ENCODE peak calls at places on chromosomes 5 and 9, in six cellular contexts. H is Calu3, Q is progenitor cell of endocrine pancreas, L is suprapubic skin, G is tibial artery, D is dorsolateral prefrontal cortex. X is an unnamed sample.

GRCh38 chr5:150137997-150138396 is 17.6 kb downstream of the PDGFRB start:
- DNase-seq in H (no peak), Q (no peak), L (no peak), G (peak; percentile 88), D (no peak), X (no peak)

GRCh38 chr5:100761192-100761591 is 141.9 kb downstream of the ST8SIA4 start:
- DNase-seq in H (no peak), Q (no peak), L (no peak), G (no peak), D (no peak), X (no peak)

GRCh38 chr5:107781451-107781850 is 110.7 kb upstream of the EFNA5 start:
- DNase-seq in H (no peak), Q (no peak), L (no peak), G (no peak), D (no peak), X (no peak)

GRCh38 chr9:31137151-31137849 is 1247.1 kb upstream of the ACO1 start:
- DNase-seq in H (peak; percentile 46), Q (no peak), L (no peak), G (no peak), D (no peak), X (no peak)

GRCh38 chr5:142680605-142681259 is 5.2 kb downstream of the FGF1 start:
- DNase-seq in H (peak; percentile 90), Q (no peak), L (no peak), G (no peak), D (no peak), X (no peak)

GRCh38 chr5:24905123-24905522 is 260.3 kb upstream of the CDH10 start:
- DNase-seq in H (no peak), Q (no peak), L (no peak), G (no peak), D (no peak), X (no peak)

GRCh38 chr9:109314011-109314531 is 6.8 kb downstream of the EPB41L4B start:
- DNase-seq in H (no peak), Q (no peak), L (no peak), G (no peak), D (no peak), X (no peak)

GRCh38 chr9:14296462-14296861 is 17.5 kb downstream of the NFIB start:
- DNase-seq in H (peak; percentile 69), Q (no peak), L (no peak), G (peak; percentile 78), D (no peak), X (no peak)

GRCh38 chr9:125332527-125332926 is 70.9 kb downstream of the GAPVD1 start:
- DNase-seq in H (no peak), Q (no peak), L (no peak), G (no peak), D (no peak), X (peak; percentile 58)

GRCh38 chr9:131358438-131359029 is 35.4 kb upstream of the PRRC2B start:
- DNase-seq in H (no peak), Q (no peak), L (no peak), G (no peak), D (no peak), X (no peak)

GRCh38 chr9:112705773-112706427 is 12.0 kb downstream of the INIP start:
- DNase-seq in H (no peak), Q (no peak), L (no peak), G (no peak), D (no peak), X (no peak)

GRCh38 chr9:95171596-95171995 is 145.9 kb downstream of the FANCC start:
- DNase-seq in H (no peak), Q (no peak), L (no peak), G (no peak), D (no peak), X (no peak)

GRCh38 chr9:95175523-95175922 is 142.0 kb downstream of the FANCC start:
- DNase-seq in H (no peak), Q (no peak), L (no peak), G (no peak), D (no peak), X (no peak)

GRCh38 chr9:95176755-95177319 is 140.7 kb downstream of the FANCC start:
- DNase-seq in H (no peak), Q (no peak), L (no peak), G (no peak), D (no peak), X (no peak)

GRCh38 chr9:95171001-95171400 is 146.5 kb downstream of the FANCC start:
- DNase-seq in H (peak; percentile 8), Q (no peak), L (no peak), G (no peak), D (no peak), X (peak; percentile 47)

GRCh38 chr9:95174038-95174437 is 143.5 kb downstream of the FANCC start:
- DNase-seq in H (no peak), Q (no peak), L (no peak), G (no peak), D (no peak), X (no peak)
- TF ChIP-seq CTCF in H (no peak), Q (no peak), L (no peak), G (no peak), D (no peak), X (no peak)

DNA sequence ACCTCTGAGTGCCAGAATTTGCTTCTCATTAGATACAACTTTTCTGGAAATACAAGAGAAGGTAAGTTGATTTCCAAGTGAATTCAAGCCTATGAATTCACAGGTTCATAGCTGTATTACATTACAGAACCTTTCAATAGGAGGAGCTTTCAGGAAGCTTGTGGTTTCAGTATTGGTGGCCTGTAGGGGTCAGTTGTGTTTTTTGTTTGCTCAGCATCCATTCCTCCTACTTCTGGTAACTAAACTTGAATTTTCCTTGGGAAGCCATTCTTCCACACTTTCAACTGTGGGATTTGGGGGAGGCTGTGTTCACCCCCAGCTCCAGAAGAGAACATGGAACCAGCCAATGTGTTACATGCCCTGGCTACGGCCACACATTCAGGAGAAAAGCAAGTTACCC is 5.6 kb upstream of the CYSTM1 start:
- DNase-seq in H (no peak), Q (no peak), L (no peak), G (no peak), D (no peak), X (no peak)
- TF ChIP-seq CTCF in H (no peak), Q (no peak), L (no peak), G (no peak), D (no peak), X (peak; percentile 18)

GRCh38 chr5:78627175-78627574 is 21.4 kb downstream of the LHFPL2 start:
- DNase-seq in H (no peak), Q (no peak), L (no peak), G (no peak), D (no peak), X (no peak)
- TF ChIP-seq CTCF in H (no peak), Q (peak; percentile 26), L (no peak), G (peak; percentile 33), D (peak; percentile 29), X (no peak)

DNA sequence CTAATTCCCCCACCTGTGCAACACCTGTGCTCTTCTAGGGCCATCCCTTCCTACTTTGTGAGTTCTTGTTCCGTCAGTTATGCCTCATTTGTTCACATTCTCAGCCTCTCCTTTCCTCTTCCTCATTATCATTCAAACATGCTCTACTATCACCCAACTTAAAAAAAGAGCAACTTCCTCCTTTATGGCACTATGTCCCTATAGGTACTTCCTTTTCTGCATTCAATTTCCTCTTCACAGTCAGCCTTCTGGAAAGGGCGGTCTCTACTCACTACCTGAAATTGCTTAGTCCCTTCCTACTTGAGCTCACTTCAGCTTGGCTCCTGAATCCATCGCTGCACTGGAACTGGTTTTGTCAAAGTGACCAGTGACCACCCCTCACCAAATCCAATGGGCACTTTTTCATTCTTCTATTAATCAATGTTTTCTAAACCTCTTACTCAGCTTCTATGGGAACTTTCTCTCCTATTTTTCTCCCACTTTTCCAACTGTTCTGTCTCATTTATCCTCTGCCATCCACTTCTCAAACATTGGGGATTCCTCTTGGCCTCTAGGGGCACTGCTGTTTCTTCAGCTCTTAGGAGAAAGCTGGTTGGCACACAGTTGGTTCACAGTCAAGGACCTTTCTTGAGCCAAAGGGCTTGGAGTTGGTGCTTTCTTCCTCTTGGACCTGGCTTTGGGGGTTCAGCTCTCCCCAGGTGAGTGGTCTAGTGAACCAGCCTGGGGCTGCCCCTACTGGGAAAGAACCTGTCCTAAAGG is 112.0 kb upstream of the LHFPL2 start:
- DNase-seq in H (no peak), Q (no peak), L (no peak), G (no peak), D (no peak), X (no peak)
- TF ChIP-seq CTCF in H (peak; percentile 27), Q (no peak), L (no peak), G (no peak), D (no peak), X (peak; percentile 50)